ENCODE peak calls at places on chromosomes 7 and 10, in nine cellular contexts. P is lower lobe of right lung, Q is right cardiac atrium, O is body of pancreas, W is Karpas-422, A is H9, H is aorta, I is PC-3, M is coronary artery. Y is an unnamed sample.

GRCh38 chr10:112446855-112447691 is at the start of the genes VTI1A and ZDHHC6:
- DNase-seq in Q (peak), O (peak), P (peak), M (peak), H (peak), I (peak), A (peak), W (peak), Y (peak)

GRCh38 chr10:75410135-75410787 is 8.7 kb upstream of the ZNF503 start:
- DNase-seq in M (no peak), P (no peak), I (no peak), Q (no peak), O (no peak), W (no peak), A (no peak), H (no peak), Y (peak)

GRCh38 chr7:378551-379455 is 88.8 kb downstream of the FOXL3 start:
- DNase-seq in M (peak), H (peak), A (no peak), I (no peak), P (peak), O (no peak), W (no peak), Q (peak), Y (no peak)

GRCh38 chr7:95859434-95859833 is 87.1 kb downstream of the DYNC1I1 start:
- DNase-seq in I (peak), Q (no peak), P (no peak), O (no peak), W (no peak), H (no peak), A (peak), M (no peak), Y (peak)

GRCh38 chr7:123966936-123967335 is 41.9 kb downstream of the SPAM1 start:
- DNase-seq in M (no peak), P (no peak), H (no peak), W (peak), I (no peak), Q (no peak), O (peak), A (no peak), Y (no peak)

GRCh38 chr10:99630991-99631390 is 10.8 kb upstream of the SLC25A28 start:
- DNase-seq in O (no peak), Q (no peak), P (no peak), A (no peak), I (no peak), W (no peak), H (no peak), M (no peak), Y (peak)

GRCh38 chr7:151231964-151232271 is 365 bp upstream of the CHPF2 start:
- DNase-seq in W (no peak), Q (no peak), P (no peak), H (no peak), I (peak), O (no peak), A (no peak), M (no peak), Y (no peak)

GRCh38 chr10:97024181-97025073 is 161.3 kb downstream of the SLIT1 start:
- DNase-seq in O (peak), A (no peak), Q (no peak), H (no peak), M (no peak), W (peak), I (peak), P (no peak), Y (peak)

GRCh38 chr7:35971133-35971995 is 170.5 kb downstream of the SEPTIN7 start:
- DNase-seq in H (no peak), W (no peak), Q (peak), O (no peak), I (no peak), M (no peak), P (no peak), A (no peak), Y (no peak)

GRCh38 chr7:158971214-158971613 is 114.9 kb downstream of the DYNC2I1 start:
- DNase-seq in P (no peak), H (no peak), I (no peak), A (no peak), O (no peak), Q (no peak), W (no peak), M (no peak), Y (no peak)

GRCh38 chr10:60731134-60731883 is 47.0 kb upstream of the CDK1 start:
- DNase-seq in I (peak), A (no peak), M (no peak), O (peak), P (no peak), H (no peak), W (no peak), Q (no peak), Y (peak)

GRCh38 chr7:84144480-84144879 is 50.1 kb downstream of the SEMA3A start:
- DNase-seq in Q (no peak), P (no peak), M (no peak), W (no peak), O (no peak), A (no peak), H (no peak), I (no peak), Y (no peak)

GRCh38 chr10:62858364-62858763 is 42.2 kb upstream of the EGR2 start:
- DNase-seq in W (no peak), M (no peak), P (no peak), Q (peak), O (peak), A (peak), H (peak), I (no peak), Y (no peak)

GRCh38 chr10:87925570-87925969 is 62.1 kb downstream of the PTEN start:
- DNase-seq in M (no peak), W (peak), H (no peak), Q (no peak), I (no peak), O (no peak), P (no peak), A (no peak), Y (peak)

GRCh38 chr7:121741896-121742295 is 131.1 kb upstream of the PTPRZ1 start:
- DNase-seq in O (no peak), M (no peak), I (no peak), A (no peak), H (no peak), W (no peak), P (no peak), Q (no peak), Y (peak)

GRCh38 chr7:102897211-102897621 is 15.6 kb upstream of the LRRC17 start:
- DNase-seq in H (no peak), P (no peak), Q (no peak), O (no peak), A (no peak), W (peak), M (no peak), I (no peak), Y (no peak)

GRCh38 chr10:123972481-123973401 is 81.1 kb upstream of the CPXM2 start:
- DNase-seq in M (no peak), I (no peak), H (no peak), P (no peak), Q (no peak), O (no peak), W (no peak), A (peak), Y (no peak)

GRCh38 chr10:42961776-42962119 is 115.1 kb upstream of the RET start:
- DNase-seq in A (no peak), M (peak), P (no peak), I (no peak), H (no peak), O (no peak), Q (peak), W (no peak), Y (no peak)

GRCh38 chr7:50682079-50682478 is 100.6 kb downstream of the GRB10 start:
- DNase-seq in A (no peak), M (no peak), I (peak), W (no peak), Q (no peak), O (no peak), H (no peak), P (no peak), Y (no peak)

GRCh38 chr10:127069436-127069835 is 127.0 kb downstream of the INSYN2A start:
- DNase-seq in I (no peak), A (no peak), O (no peak), Q (no peak), P (no peak), W (no peak), M (no peak), H (no peak), Y (no peak)

GRCh38 chr7:35874881-35875280 is 74.0 kb downstream of the SEPTIN7 start:
- DNase-seq in I (no peak), Q (no peak), H (no peak), W (no peak), M (no peak), O (no peak), A (no peak), P (no peak), Y (no peak)

GRCh38 chr10:48804740-48805182 is 120.1 kb downstream of the WDFY4 start:
- DNase-seq in Q (no peak), M (no peak), A (no peak), P (no peak), H (no peak), I (no peak), W (no peak), O (peak), Y (no peak)

GRCh38 chr10:70232155-70232858 is 922 bp downstream of the PPA1 start:
- DNase-seq in M (no peak), Q (peak), H (no peak), A (no peak), W (peak), I (peak), O (peak), P (peak), Y (peak)

GRCh38 chr10:56871160-56871668 is 510.2 kb upstream of the ZWINT start:
- DNase-seq in O (no peak), P (no peak), I (no peak), M (no peak), Q (no peak), H (no peak), W (no peak), A (no peak), Y (no peak)

GRCh38 chr7:28136885-28137284 is 43.7 kb downstream of the JAZF1 start:
- DNase-seq in I (no peak), Q (no peak), W (no peak), H (no peak), O (no peak), M (no peak), P (no peak), A (no peak), Y (peak)

GRCh38 chr7:22074961-22075360 is 129.3 kb upstream of the CDCA7L start:
- DNase-seq in I (no peak), W (no peak), O (no peak), Q (no peak), M (no peak), A (no peak), P (no peak), H (no peak), Y (no peak)

GRCh38 chr7:116801092-116801710 is 61.2 kb upstream of the CAPZA2 start:
- DNase-seq in H (no peak), Q (no peak), P (no peak), I (peak), A (no peak), W (no peak), O (no peak), M (no peak), Y (peak)

GRCh38 chr7:32618987-32619386 is 123.7 kb downstream of the AVL9 start:
- DNase-seq in O (no peak), A (no peak), I (peak), H (no peak), P (no peak), W (no peak), Q (no peak), M (no peak), Y (no peak)

GRCh38 chr10:23344251-23344841 is at the start of gene C10orf67:
- DNase-seq in M (no peak), I (peak), O (peak), P (peak), Q (peak), H (no peak), W (no peak), A (peak), Y (no peak)

GRCh38 chr10:93363891-93364648 is 118.1 kb downstream of the MYOF start:
- DNase-seq in O (peak), M (no peak), A (no peak), I (no peak), P (peak), H (peak), Q (peak), W (no peak), Y (peak)

GRCh38 chr10:91604936-91605534 is 27.8 kb downstream of the PPP1R3C start:
- DNase-seq in H (no peak), A (no peak), P (no peak), W (no peak), O (no peak), M (no peak), I (peak), Q (no peak), Y (no peak)

GRCh38 chr10:15158972-15159371 is 9.5 kb downstream of the NMT2 start:
- DNase-seq in Q (no peak), P (no peak), M (no peak), O (no peak), A (no peak), I (no peak), H (no peak), W (no peak), Y (no peak)

GRCh38 chr10:77862595-77862994 is 64.0 kb downstream of the DLG5 start:
- DNase-seq in Q (no peak), O (no peak), A (no peak), H (no peak), P (no peak), M (no peak), W (no peak), I (no peak), Y (no peak)

GRCh38 chr10:24872049-24872789 is 80.2 kb downstream of the PRTFDC1 start:
- DNase-seq in A (no peak), I (no peak), O (no peak), W (no peak), Q (no peak), H (no peak), P (no peak), M (no peak), Y (no peak)

GRCh38 chr7:135761751-135762488 is 13.3 kb upstream of the FAM180A start:
- DNase-seq in H (peak), O (no peak), I (no peak), M (peak), A (no peak), W (no peak), P (no peak), Q (no peak), Y (peak)

GRCh38 chr7:4247106-4247876 is 434.8 kb upstream of the FOXK1 start:
- DNase-seq in W (no peak), H (peak), O (peak), P (no peak), Q (no peak), M (no peak), I (no peak), A (no peak), Y (no peak)

GRCh38 chr10:117980216-117980615 is 66.5 kb downstream of the RAB11FIP2 start:
- DNase-seq in M (no peak), O (no peak), A (no peak), H (no peak), P (no peak), Q (no peak), W (no peak), I (peak), Y (peak)

GRCh38 chr7:138350103-138350700 is 109.9 kb upstream of the TRIM24 start:
- DNase-seq in P (no peak), O (no peak), Q (no peak), M (no peak), I (no peak), H (no peak), W (no peak), A (no peak), Y (no peak)
- H3K27ac ChIP-seq in P (no peak), O (no peak), Q (no peak), M (no peak), I (no peak), H (no peak), W (no peak), A (no peak), Y (no peak)

GRCh38 chr7:3196629-3197028 is 104.4 kb upstream of the SDK1 start:
- DNase-seq in A (no peak), O (no peak), W (no peak), I (no peak), Q (no peak), M (no peak), P (no peak), H (no peak), Y (no peak)

GRCh38 chr7:3197567-3198212 is 103.4 kb upstream of the SDK1 start:
- DNase-seq in I (no peak), H (no peak), W (no peak), A (no peak), O (no peak), P (no peak), Q (no peak), M (no peak), Y (no peak)

GRCh38 chr7:3195160-3195559 is 105.9 kb upstream of the SDK1 start:
- DNase-seq in M (no peak), P (no peak), H (no peak), O (no peak), Q (no peak), A (no peak), I (no peak), W (no peak), Y (no peak)

GRCh38 chr7:3193721-3194120 is 107.3 kb upstream of the SDK1 start:
- DNase-seq in M (no peak), H (no peak), O (no peak), W (no peak), A (no peak), I (no peak), Q (no peak), P (no peak), Y (no peak)

GRCh38 chr7:3194501-3195141 is 106.4 kb upstream of the SDK1 start:
- DNase-seq in W (no peak), O (peak), P (peak), I (peak), A (peak), M (no peak), Q (no peak), H (no peak), Y (peak)
- H3K27ac ChIP-seq in W (no peak), O (peak), P (no peak), I (no peak), A (peak), M (peak), Q (no peak), H (no peak), Y (no peak)

GRCh38 chr7:44981035-44981706 is 2.4 kb upstream of the MYO1G start:
- DNase-seq in Q (no peak), W (peak), M (no peak), H (peak), I (no peak), O (no peak), A (no peak), P (no peak), Y (no peak)

GRCh38 chr7:44983742-44984477 is 5.1 kb upstream of the MYO1G start:
- DNase-seq in M (no peak), Q (no peak), P (no peak), I (no peak), O (no peak), H (peak), W (no peak), A (no peak), Y (no peak)

GRCh38 chr7:44982535-44982923 is 3.7 kb upstream of the MYO1G start:
- DNase-seq in A (no peak), H (peak), I (no peak), P (no peak), O (no peak), Q (no peak), W (peak), M (no peak), Y (no peak)

GRCh38 chr7:44984478-44984758 is 5.6 kb upstream of the MYO1G start:
- DNase-seq in Q (no peak), O (no peak), W (no peak), I (no peak), A (no peak), P (no peak), H (peak), M (no peak), Y (no peak)

GRCh38 chr7:44982970-44983369 is 4.2 kb upstream of the MYO1G start:
- DNase-seq in W (no peak), I (no peak), A (no peak), P (no peak), H (peak), M (no peak), O (no peak), Q (no peak), Y (no peak)
- H3K27ac ChIP-seq in W (peak), I (no peak), A (no peak), P (no peak), H (no peak), M (no peak), O (no peak), Q (no peak), Y (no peak)

GRCh38 chr10:34186013-34186412 is 629.1 kb downstream of the PARD3 start:
- DNase-seq in O (no peak), H (no peak), M (no peak), Q (no peak), A (no peak), I (no peak), W (no peak), P (no peak), Y (no peak)
- H3K27ac ChIP-seq in O (no peak), H (no peak), M (no peak), Q (no peak), A (no peak), I (no peak), W (no peak), P (no peak), Y (no peak)

GRCh38 chr10:132021046-132021445 is 39.3 kb upstream of the BNIP3 start:
- DNase-seq in P (no peak), H (no peak), O (no peak), A (no peak), Q (no peak), I (no peak), M (no peak), W (no peak), Y (no peak)

GRCh38 chr10:132022241-132022640 is 40.5 kb upstream of the BNIP3 start:
- DNase-seq in Q (no peak), W (no peak), H (no peak), A (no peak), O (no peak), M (no peak), P (no peak), I (no peak), Y (no peak)

GRCh38 chr10:132023092-132023811 is 41.5 kb upstream of the BNIP3 start:
- DNase-seq in H (peak), A (peak), W (peak), P (peak), I (peak), Q (peak), O (peak), M (peak), Y (peak)

GRCh38 chr10:132020456-132020855 is 38.7 kb upstream of the BNIP3 start:
- DNase-seq in W (no peak), P (no peak), Q (no peak), I (no peak), A (no peak), O (no peak), M (no peak), H (no peak), Y (no peak)

GRCh38 chr10:132021504-132022143 is 39.9 kb upstream of the BNIP3 start:
- DNase-seq in H (no peak), A (no peak), Q (no peak), W (no peak), I (no peak), O (no peak), P (no peak), M (no peak), Y (no peak)
- H3K27ac ChIP-seq in H (no peak), A (no peak), Q (no peak), W (no peak), I (no peak), O (no peak), P (no peak), M (no peak), Y (no peak)

GRCh38 chr10:71963756-71964668 is at the start of gene CHST3:
- DNase-seq in A (peak), W (no peak), M (peak), H (peak), P (peak), Q (peak), I (peak), O (peak), Y (peak)
- H3K27ac ChIP-seq in A (no peak), W (no peak), M (peak), H (peak), P (peak), Q (peak), I (peak), O (peak), Y (peak)

DNA sequence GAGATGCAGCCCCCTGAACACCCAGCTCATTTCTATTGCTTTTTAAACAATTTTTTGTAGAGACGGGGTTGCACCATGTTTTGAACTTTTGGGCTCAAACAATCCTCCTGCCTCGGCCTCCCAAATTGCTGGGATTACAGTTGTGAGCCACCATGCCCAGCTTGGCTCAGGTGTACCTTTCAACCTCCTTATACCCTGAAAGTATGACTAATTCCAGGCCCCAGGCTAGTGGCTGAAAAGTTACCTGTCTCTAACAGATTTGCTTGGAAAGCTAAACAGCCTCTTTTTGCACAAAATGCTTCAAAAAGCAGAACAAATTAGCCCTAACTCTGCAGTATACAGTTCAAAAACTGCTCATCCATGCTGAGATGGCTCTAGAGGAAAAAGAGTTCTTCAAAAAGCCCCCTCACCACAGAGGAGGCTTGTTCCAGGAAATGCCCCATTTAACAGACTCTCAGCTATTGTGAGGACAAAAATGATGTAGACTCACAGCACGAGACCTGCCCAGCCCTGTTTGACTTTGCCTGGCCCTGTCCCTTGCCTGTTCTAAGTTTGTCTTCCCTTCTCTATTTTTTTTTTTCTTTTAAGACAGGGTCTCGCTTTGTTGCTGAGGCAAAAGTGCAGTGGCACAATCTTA is 13.4 kb upstream of the AP1S1 start:
- DNase-seq in O (no peak), I (peak), Q (no peak), H (no peak), P (no peak), W (no peak), A (no peak), M (no peak), Y (peak)
- H3K27ac ChIP-seq in O (no peak), I (peak), Q (no peak), H (no peak), P (no peak), W (no peak), A (peak), M (no peak), Y (peak)

DNA sequence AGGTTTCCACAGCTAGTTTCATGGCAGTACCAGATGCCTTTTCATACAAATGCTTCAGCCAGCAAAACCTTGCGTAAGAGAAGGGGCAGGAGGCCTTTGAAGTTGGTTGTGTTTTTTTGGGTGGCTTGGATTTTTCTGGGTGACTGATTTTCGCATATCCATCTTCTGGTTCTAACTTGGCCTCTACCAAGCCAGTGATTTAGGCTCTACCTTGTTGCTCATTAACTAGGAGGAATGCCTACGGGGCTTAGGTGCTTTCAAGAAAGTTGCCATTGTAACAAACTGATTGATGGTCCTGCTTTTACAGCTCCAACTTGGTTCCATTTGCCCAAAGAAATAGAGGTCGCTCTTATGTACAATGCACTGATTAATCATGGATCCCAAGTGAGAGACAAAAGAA is 91.9 kb upstream of the FGFR2 start:
- DNase-seq in M (no peak), W (no peak), H (no peak), O (no peak), Q (no peak), I (no peak), A (no peak), P (no peak), Y (no peak)
- H3K27ac ChIP-seq in M (no peak), W (no peak), H (no peak), O (no peak), Q (no peak), I (no peak), A (no peak), P (no peak), Y (no peak)